ENCODE peak calls at places on chromosomes 3 and 15, in six cellular contexts. One of them, this sample, is unnamed.

GRCh38 chr3:153160451-153161137 is 1.4 kb upstream of the RAP2B start:
- DNase-seq in M059J: peak
- DNase-seq in A549: peak
- DNase-seq in LHCN-M2: peak
- DNase-seq in activated CD4-positive, alpha-beta T cell treated with anti-CD3 and anti-CD28 coated beads, Interleukin-2, amount 10 ng/mL, durations not matched to agents 7 days and 5 days: peak
- DNase-seq in GF-D8: no peak
- DNase-seq in this sample: peak

GRCh38 chr3:156725706-156726105 is 51.3 kb downstream of the TIPARP start:
- DNase-seq in M059J: no peak
- DNase-seq in A549: no peak
- DNase-seq in LHCN-M2: no peak
- DNase-seq in activated CD4-positive, alpha-beta T cell treated with anti-CD3 and anti-CD28 coated beads, Interleukin-2, amount 10 ng/mL, durations not matched to agents 7 days and 5 days: no peak
- DNase-seq in GF-D8: no peak
- DNase-seq in this sample: no peak

GRCh38 chr3:100603449-100603848 is 6.0 kb upstream of the ADGRG7 start:
- DNase-seq in M059J: peak
- DNase-seq in A549: peak
- DNase-seq in LHCN-M2: peak
- DNase-seq in activated CD4-positive, alpha-beta T cell treated with anti-CD3 and anti-CD28 coated beads, Interleukin-2, amount 10 ng/mL, durations not matched to agents 7 days and 5 days: no peak
- DNase-seq in GF-D8: no peak
- DNase-seq in this sample: peak

GRCh38 chr3:146274833-146275232 is 23.9 kb upstream of the PLSCR4 start:
- DNase-seq in M059J: no peak
- DNase-seq in A549: no peak
- DNase-seq in LHCN-M2: no peak
- DNase-seq in activated CD4-positive, alpha-beta T cell treated with anti-CD3 and anti-CD28 coated beads, Interleukin-2, amount 10 ng/mL, durations not matched to agents 7 days and 5 days: no peak
- DNase-seq in GF-D8: no peak
- DNase-seq in this sample: no peak

GRCh38 chr15:64013179-64014043 is 32.9 kb downstream of the DAPK2 start:
- DNase-seq in M059J: peak
- DNase-seq in A549: no peak
- DNase-seq in LHCN-M2: no peak
- DNase-seq in activated CD4-positive, alpha-beta T cell treated with anti-CD3 and anti-CD28 coated beads, Interleukin-2, amount 10 ng/mL, durations not matched to agents 7 days and 5 days: no peak
- DNase-seq in GF-D8: no peak
- DNase-seq in this sample: no peak

GRCh38 chr3:134375542-134376384 is 1.5 kb upstream of the AMOTL2 start:
- DNase-seq in M059J: no peak
- DNase-seq in A549: no peak
- DNase-seq in LHCN-M2: no peak
- DNase-seq in activated CD4-positive, alpha-beta T cell treated with anti-CD3 and anti-CD28 coated beads, Interleukin-2, amount 10 ng/mL, durations not matched to agents 7 days and 5 days: no peak
- DNase-seq in GF-D8: no peak
- DNase-seq in this sample: no peak

GRCh38 chr3:183108470-183108869 is 9.2 kb upstream of the MCCC1 start:
- DNase-seq in M059J: no peak
- DNase-seq in A549: no peak
- DNase-seq in LHCN-M2: no peak
- DNase-seq in activated CD4-positive, alpha-beta T cell treated with anti-CD3 and anti-CD28 coated beads, Interleukin-2, amount 10 ng/mL, durations not matched to agents 7 days and 5 days: no peak
- DNase-seq in GF-D8: no peak
- DNase-seq in this sample: no peak

GRCh38 chr15:41698779-41699178 is 38.6 kb downstream of the MGA start:
- DNase-seq in M059J: peak
- DNase-seq in A549: no peak
- DNase-seq in LHCN-M2: peak
- DNase-seq in activated CD4-positive, alpha-beta T cell treated with anti-CD3 and anti-CD28 coated beads, Interleukin-2, amount 10 ng/mL, durations not matched to agents 7 days and 5 days: no peak
- DNase-seq in GF-D8: no peak
- DNase-seq in this sample: no peak

GRCh38 chr3:95302044-95302443 is 1239.2 kb downstream of the NSUN3 start:
- DNase-seq in M059J: peak
- DNase-seq in A549: no peak
- DNase-seq in LHCN-M2: peak
- DNase-seq in activated CD4-positive, alpha-beta T cell treated with anti-CD3 and anti-CD28 coated beads, Interleukin-2, amount 10 ng/mL, durations not matched to agents 7 days and 5 days: no peak
- DNase-seq in GF-D8: no peak
- DNase-seq in this sample: no peak

GRCh38 chr3:52730681-52731080 is 24.8 kb downstream of the SPCS1 start:
- DNase-seq in M059J: no peak
- DNase-seq in A549: no peak
- DNase-seq in LHCN-M2: no peak
- DNase-seq in activated CD4-positive, alpha-beta T cell treated with anti-CD3 and anti-CD28 coated beads, Interleukin-2, amount 10 ng/mL, durations not matched to agents 7 days and 5 days: peak
- DNase-seq in GF-D8: no peak
- DNase-seq in this sample: no peak

GRCh38 chr3:66450389-66451022 is 50.3 kb downstream of the LRIG1 start:
- DNase-seq in M059J: peak
- DNase-seq in A549: no peak
- DNase-seq in LHCN-M2: no peak
- DNase-seq in activated CD4-positive, alpha-beta T cell treated with anti-CD3 and anti-CD28 coated beads, Interleukin-2, amount 10 ng/mL, durations not matched to agents 7 days and 5 days: no peak
- DNase-seq in GF-D8: no peak
- DNase-seq in this sample: no peak

GRCh38 chr3:377158-377561 is 180.6 kb downstream of the CHL1 start:
- DNase-seq in M059J: peak
- DNase-seq in A549: peak
- DNase-seq in LHCN-M2: peak
- DNase-seq in activated CD4-positive, alpha-beta T cell treated with anti-CD3 and anti-CD28 coated beads, Interleukin-2, amount 10 ng/mL, durations not matched to agents 7 days and 5 days: no peak
- DNase-seq in GF-D8: no peak
- DNase-seq in this sample: peak

GRCh38 chr15:91908401-91908800 is 54.9 kb downstream of the SLCO3A1 start:
- DNase-seq in M059J: peak
- DNase-seq in A549: no peak
- DNase-seq in LHCN-M2: no peak
- DNase-seq in activated CD4-positive, alpha-beta T cell treated with anti-CD3 and anti-CD28 coated beads, Interleukin-2, amount 10 ng/mL, durations not matched to agents 7 days and 5 days: no peak
- DNase-seq in GF-D8: no peak
- DNase-seq in this sample: no peak

GRCh38 chr15:65888998-65889397 is 19.7 kb downstream of the RAB11A start:
- DNase-seq in M059J: no peak
- DNase-seq in A549: no peak
- DNase-seq in LHCN-M2: no peak
- DNase-seq in activated CD4-positive, alpha-beta T cell treated with anti-CD3 and anti-CD28 coated beads, Interleukin-2, amount 10 ng/mL, durations not matched to agents 7 days and 5 days: no peak
- DNase-seq in GF-D8: no peak
- DNase-seq in this sample: no peak

GRCh38 chr3:11480663-11481298 is 162.9 kb downstream of the VGLL4 start:
- DNase-seq in M059J: peak
- DNase-seq in A549: no peak
- DNase-seq in LHCN-M2: no peak
- DNase-seq in activated CD4-positive, alpha-beta T cell treated with anti-CD3 and anti-CD28 coated beads, Interleukin-2, amount 10 ng/mL, durations not matched to agents 7 days and 5 days: no peak
- DNase-seq in GF-D8: no peak
- DNase-seq in this sample: no peak

GRCh38 chr15:90259524-90259923 is 5.9 kb upstream of the NGRN start:
- DNase-seq in M059J: peak
- DNase-seq in A549: no peak
- DNase-seq in LHCN-M2: peak
- DNase-seq in activated CD4-positive, alpha-beta T cell treated with anti-CD3 and anti-CD28 coated beads, Interleukin-2, amount 10 ng/mL, durations not matched to agents 7 days and 5 days: no peak
- DNase-seq in GF-D8: no peak
- DNase-seq in this sample: no peak

GRCh38 chr15:100295939-100296338 is 45.8 kb downstream of the ADAMTS17 start:
- DNase-seq in M059J: no peak
- DNase-seq in A549: no peak
- DNase-seq in LHCN-M2: no peak
- DNase-seq in activated CD4-positive, alpha-beta T cell treated with anti-CD3 and anti-CD28 coated beads, Interleukin-2, amount 10 ng/mL, durations not matched to agents 7 days and 5 days: no peak
- DNase-seq in GF-D8: no peak
- DNase-seq in this sample: no peak

GRCh38 chr15:87355946-87356345 is 900.6 kb downstream of the NTRK3 start:
- DNase-seq in M059J: no peak
- DNase-seq in A549: no peak
- DNase-seq in LHCN-M2: no peak
- DNase-seq in activated CD4-positive, alpha-beta T cell treated with anti-CD3 and anti-CD28 coated beads, Interleukin-2, amount 10 ng/mL, durations not matched to agents 7 days and 5 days: no peak
- DNase-seq in GF-D8: no peak
- DNase-seq in this sample: no peak

GRCh38 chr15:101489633-101490407 is at the start of gene PCSK6:
- DNase-seq in M059J: no peak
- DNase-seq in A549: peak
- DNase-seq in LHCN-M2: no peak
- DNase-seq in activated CD4-positive, alpha-beta T cell treated with anti-CD3 and anti-CD28 coated beads, Interleukin-2, amount 10 ng/mL, durations not matched to agents 7 days and 5 days: no peak
- DNase-seq in GF-D8: no peak
- DNase-seq in this sample: peak

GRCh38 chr3:111884411-111885018 is 25.4 kb downstream of the PHLDB2 start:
- DNase-seq in M059J: no peak
- DNase-seq in A549: no peak
- DNase-seq in LHCN-M2: no peak
- DNase-seq in activated CD4-positive, alpha-beta T cell treated with anti-CD3 and anti-CD28 coated beads, Interleukin-2, amount 10 ng/mL, durations not matched to agents 7 days and 5 days: no peak
- DNase-seq in GF-D8: no peak
- DNase-seq in this sample: no peak

GRCh38 chr15:89958107-89958805 is 42.9 kb upstream of the ZNF710 start:
- DNase-seq in M059J: no peak
- DNase-seq in A549: no peak
- DNase-seq in LHCN-M2: no peak
- DNase-seq in activated CD4-positive, alpha-beta T cell treated with anti-CD3 and anti-CD28 coated beads, Interleukin-2, amount 10 ng/mL, durations not matched to agents 7 days and 5 days: no peak
- DNase-seq in GF-D8: no peak
- DNase-seq in this sample: no peak

GRCh38 chr3:192467230-192468186 is 259.8 kb downstream of the FGF12 start:
- DNase-seq in M059J: peak
- DNase-seq in A549: peak
- DNase-seq in LHCN-M2: peak
- DNase-seq in activated CD4-positive, alpha-beta T cell treated with anti-CD3 and anti-CD28 coated beads, Interleukin-2, amount 10 ng/mL, durations not matched to agents 7 days and 5 days: peak
- DNase-seq in GF-D8: no peak
- DNase-seq in this sample: peak

GRCh38 chr3:123499316-123499715 is 50.4 kb upstream of the ADCY5 start:
- DNase-seq in M059J: peak
- DNase-seq in A549: no peak
- DNase-seq in LHCN-M2: peak
- DNase-seq in activated CD4-positive, alpha-beta T cell treated with anti-CD3 and anti-CD28 coated beads, Interleukin-2, amount 10 ng/mL, durations not matched to agents 7 days and 5 days: no peak
- DNase-seq in GF-D8: no peak
- DNase-seq in this sample: no peak

GRCh38 chr3:114967168-114967567 is 179.9 kb downstream of the ZBTB20 start:
- DNase-seq in M059J: no peak
- DNase-seq in A549: no peak
- DNase-seq in LHCN-M2: no peak
- DNase-seq in activated CD4-positive, alpha-beta T cell treated with anti-CD3 and anti-CD28 coated beads, Interleukin-2, amount 10 ng/mL, durations not matched to agents 7 days and 5 days: no peak
- DNase-seq in GF-D8: no peak
- DNase-seq in this sample: no peak

GRCh38 chr15:72781621-72782020 is 1.9 kb downstream of the ADPGK start:
- DNase-seq in M059J: no peak
- DNase-seq in A549: no peak
- DNase-seq in LHCN-M2: no peak
- DNase-seq in activated CD4-positive, alpha-beta T cell treated with anti-CD3 and anti-CD28 coated beads, Interleukin-2, amount 10 ng/mL, durations not matched to agents 7 days and 5 days: no peak
- DNase-seq in GF-D8: no peak
- DNase-seq in this sample: no peak

GRCh38 chr15:43471975-43472374 is 21.0 kb downstream of the TP53BP1 start:
- DNase-seq in M059J: no peak
- DNase-seq in A549: no peak
- DNase-seq in LHCN-M2: no peak
- DNase-seq in activated CD4-positive, alpha-beta T cell treated with anti-CD3 and anti-CD28 coated beads, Interleukin-2, amount 10 ng/mL, durations not matched to agents 7 days and 5 days: no peak
- DNase-seq in GF-D8: no peak
- DNase-seq in this sample: no peak

GRCh38 chr15:59251001-59251845 is 44.6 kb downstream of the LDHAL6B start:
- DNase-seq in M059J: no peak
- DNase-seq in A549: no peak
- DNase-seq in LHCN-M2: no peak
- DNase-seq in activated CD4-positive, alpha-beta T cell treated with anti-CD3 and anti-CD28 coated beads, Interleukin-2, amount 10 ng/mL, durations not matched to agents 7 days and 5 days: no peak
- DNase-seq in GF-D8: no peak
- DNase-seq in this sample: no peak

GRCh38 chr15:62969442-62970089 is 73.0 kb upstream of the TPM1 start:
- DNase-seq in M059J: no peak
- DNase-seq in A549: no peak
- DNase-seq in LHCN-M2: no peak
- DNase-seq in activated CD4-positive, alpha-beta T cell treated with anti-CD3 and anti-CD28 coated beads, Interleukin-2, amount 10 ng/mL, durations not matched to agents 7 days and 5 days: no peak
- DNase-seq in GF-D8: no peak
- DNase-seq in this sample: no peak

GRCh38 chr3:105836533-105836932 is 32.3 kb downstream of the CBLB start:
- DNase-seq in M059J: no peak
- DNase-seq in A549: no peak
- DNase-seq in LHCN-M2: peak
- DNase-seq in activated CD4-positive, alpha-beta T cell treated with anti-CD3 and anti-CD28 coated beads, Interleukin-2, amount 10 ng/mL, durations not matched to agents 7 days and 5 days: no peak
- DNase-seq in GF-D8: no peak
- DNase-seq in this sample: no peak

GRCh38 chr3:147328711-147329110 is 77.6 kb downstream of the ZIC4 start:
- DNase-seq in M059J: no peak
- DNase-seq in A549: no peak
- DNase-seq in LHCN-M2: no peak
- DNase-seq in activated CD4-positive, alpha-beta T cell treated with anti-CD3 and anti-CD28 coated beads, Interleukin-2, amount 10 ng/mL, durations not matched to agents 7 days and 5 days: no peak
- DNase-seq in GF-D8: no peak
- DNase-seq in this sample: no peak

GRCh38 chr15:28977377-28978010 is 91.7 kb downstream of the APBA2 start:
- DNase-seq in M059J: peak
- DNase-seq in A549: peak
- DNase-seq in LHCN-M2: peak
- DNase-seq in activated CD4-positive, alpha-beta T cell treated with anti-CD3 and anti-CD28 coated beads, Interleukin-2, amount 10 ng/mL, durations not matched to agents 7 days and 5 days: no peak
- DNase-seq in GF-D8: no peak
- DNase-seq in this sample: no peak

This sample was measured in HEK293T.